ENCODE peak calls at places on chromosomes 16 and 17, in four cellular contexts. S is A549, B is GM12878, U is endothelial cell of umbilical vein. W is an unnamed sample.

GRCh38 chr17:12549499-12549901 is 116.2 kb upstream of the MYOCD start:
- DNase-seq in S (no peak), B (no peak), U (no peak), W (no peak)

GRCh38 chr17:80474231-80474932 is 2.0 kb downstream of the NPTX1 start:
- DNase-seq in U (peak), S (peak), B (no peak), W (peak)

GRCh38 chr17:50725769-50726655 is 6.6 kb downstream of the LUC7L3 start:
- DNase-seq in S (no peak), B (no peak), U (no peak), W (no peak)

GRCh38 chr17:44363613-44364159 is at the start of gene FAM171A2:
- DNase-seq in B (no peak), S (peak), U (peak), W (peak)

GRCh38 chr17:4187076-4187475 is 44.1 kb downstream of the CYB5D2 start:
- DNase-seq in S (no peak), U (no peak), B (no peak), W (no peak)

GRCh38 chr17:67202503-67202902 is 42.5 kb downstream of the HELZ start:
- DNase-seq in S (no peak), U (no peak), B (no peak), W (no peak)

GRCh38 chr16:84823484-84823883 is 3.7 kb downstream of the CRISPLD2 start:
- DNase-seq in S (no peak), U (no peak), B (no peak), W (peak)

GRCh38 chr16:21197621-21198020 is 13.8 kb downstream of the ZP2 start:
- DNase-seq in B (no peak), S (no peak), U (no peak), W (no peak)

GRCh38 chr17:79171152-79171551 is 96.5 kb downstream of the ENGASE start:
- DNase-seq in U (no peak), S (no peak), B (no peak), W (no peak)

DNA sequence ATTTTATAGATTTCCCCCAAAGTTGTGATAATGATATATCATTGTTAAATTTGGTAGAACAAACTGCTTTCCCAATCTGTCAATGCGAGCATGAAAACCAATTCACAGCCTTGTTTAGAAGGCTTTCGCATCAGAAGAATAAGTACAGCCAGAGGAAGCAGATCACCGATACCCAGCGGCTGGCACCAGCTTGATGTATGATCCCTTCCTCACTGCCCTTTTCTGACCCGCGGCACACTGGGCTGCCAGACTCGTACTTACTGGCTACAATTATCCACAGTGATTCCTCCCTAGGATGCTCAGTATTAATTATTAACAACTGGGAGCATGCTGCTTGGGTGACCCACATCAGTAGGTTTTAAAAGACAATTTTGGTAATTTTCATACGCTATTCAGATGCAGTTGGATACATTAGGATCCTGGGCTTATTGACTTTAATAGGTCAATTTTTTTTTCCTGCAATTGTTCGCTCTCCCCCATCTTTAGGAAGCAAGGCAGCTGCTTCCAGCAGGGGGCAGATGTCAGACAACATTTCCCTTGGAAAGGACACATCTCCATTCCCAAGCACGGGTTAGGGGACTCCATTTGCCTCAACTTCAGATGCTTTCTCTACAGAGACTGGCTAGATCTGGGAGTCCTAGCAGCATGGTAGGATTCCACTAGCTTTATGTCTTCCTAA is 582.7 kb upstream of the PSMD7 start:
- DNase-seq in U (no peak), B (no peak), S (peak), W (peak)
- TF ChIP-seq CTCF in U (no peak), B (peak), S (peak), W (peak)

GRCh38 chr17:7882629-7883028 is 6.0 kb upstream of the CHD3 start:
- DNase-seq in S (no peak), U (peak), B (no peak), W (no peak)
- H3K4me3 ChIP-seq in S (no peak), U (no peak), B (peak), W (no peak)

GRCh38 chr17:6255331-6255730 is 179.6 kb downstream of the AIPL1 start:
- DNase-seq in B (no peak), U (no peak), S (no peak), W (no peak)
- TF ChIP-seq MYC in B (no peak), U (no peak), S (no peak), W (no peak)

GRCh38 chr17:48024149-48025039 is 13.2 kb downstream of the COPZ2 start:
- DNase-seq in B (no peak), S (peak), U (no peak), W (peak)
- TF ChIP-seq CTCF in B (no peak), S (no peak), U (no peak), W (no peak)

W was measured in NB4.